ENCODE peak calls at places on chromosome 9, in four cellular contexts. K, P, Z and U are unnamed samples.

GRCh38 chr9:135794361-135794885 is 92.4 kb downstream of the KCNT1 start:
- DNase-seq in K (no peak), P (no peak), Z (peak), U (no peak)

GRCh38 chr9:12774861-12775367 is at the start of gene LURAP1L:
- DNase-seq in K (no peak), P (no peak), Z (peak), U (no peak)

GRCh38 chr9:2465921-2466460 is 155.6 kb upstream of the VLDLR start:
- DNase-seq in K (no peak), P (no peak), Z (no peak), U (peak)

GRCh38 chr9:86176468-86176867 is 77.1 kb upstream of the GOLM1 start:
- DNase-seq in K (no peak), P (no peak), Z (peak), U (no peak)

GRCh38 chr9:5851445-5851844 is 18.5 kb upstream of the ERMP1 start:
- DNase-seq in K (peak), P (no peak), Z (no peak), U (peak)

GRCh38 chr9:70607329-70607728 is 192.9 kb upstream of the KLF9 start:
- DNase-seq in K (no peak), P (no peak), Z (no peak), U (no peak)

GRCh38 chr9:136050706-136051567 is 44.2 kb downstream of the NACC2 start:
- DNase-seq in K (no peak), P (no peak), Z (peak), U (no peak)

GRCh38 chr9:127953768-127954505 is 16.3 kb upstream of the DPM2 start:
- DNase-seq in K (no peak), P (no peak), Z (no peak), U (peak)

GRCh38 chr9:134370638-134371037 is 44.4 kb downstream of the RXRA start:
- DNase-seq in K (no peak), P (no peak), Z (peak), U (no peak)

GRCh38 chr9:127021664-127022337 is 100.6 kb downstream of the ANGPTL2 start:
- DNase-seq in K (no peak), P (no peak), Z (no peak), U (no peak)

GRCh38 chr9:13626601-13627000 is 347.1 kb upstream of the MPDZ start:
- DNase-seq in K (no peak), P (no peak), Z (no peak), U (no peak)

GRCh38 chr9:134411451-134412297 is 85.4 kb downstream of the RXRA start:
- DNase-seq in K (no peak), P (no peak), Z (peak), U (no peak)